ENCODE peak calls at places on chromosomes 6 and 20, in six cellular contexts. One of them, this sample, is unnamed.

GRCh38 chr6:150761771-150762170 is 103.7 kb upstream of the MTHFD1L start:
- DNase-seq in nucleus accumbens: no peak
- DNase-seq in non-pigmented ciliary epithelial cell: no peak
- DNase-seq in ovary: no peak
- DNase-seq in transverse colon: no peak
- DNase-seq in iPS-NIHi11: no peak
- DNase-seq in this sample: no peak

GRCh38 chr6:26087284-26088115 is at the start of gene HFE:
- DNase-seq in transverse colon: peak
- DNase-seq in nucleus accumbens: no peak
- DNase-seq in non-pigmented ciliary epithelial cell: peak
- DNase-seq in ovary: peak
- DNase-seq in iPS-NIHi11: peak
- DNase-seq in this sample: peak

GRCh38 chr20:57395111-57395959 is 4.1 kb downstream of the RBM38 start:
- DNase-seq in non-pigmented ciliary epithelial cell: peak
- DNase-seq in transverse colon: peak
- DNase-seq in nucleus accumbens: peak
- DNase-seq in iPS-NIHi11: peak
- DNase-seq in ovary: peak
- DNase-seq in this sample: peak

GRCh38 chr20:59827138-59828056 is 106.0 kb downstream of the SYCP2 start:
- DNase-seq in non-pigmented ciliary epithelial cell: no peak
- DNase-seq in nucleus accumbens: no peak
- DNase-seq in transverse colon: no peak
- DNase-seq in ovary: no peak
- DNase-seq in iPS-NIHi11: no peak
- DNase-seq in this sample: no peak

GRCh38 chr6:1611572-1612385 is 2.1 kb downstream of the FOXC1 start:
- DNase-seq in iPS-NIHi11: no peak
- DNase-seq in ovary: no peak
- DNase-seq in nucleus accumbens: no peak
- DNase-seq in transverse colon: no peak
- DNase-seq in non-pigmented ciliary epithelial cell: no peak
- DNase-seq in this sample: no peak

GRCh38 chr20:62177307-62177706 is 5.5 kb upstream of the MTG2 start:
- DNase-seq in iPS-NIHi11: no peak
- DNase-seq in transverse colon: no peak
- DNase-seq in non-pigmented ciliary epithelial cell: no peak
- DNase-seq in nucleus accumbens: no peak
- DNase-seq in ovary: no peak
- DNase-seq in this sample: peak

GRCh38 chr20:45798935-45799642 is 7.3 kb downstream of the DNTTIP1 start:
- DNase-seq in transverse colon: peak
- DNase-seq in iPS-NIHi11: peak
- DNase-seq in ovary: peak
- DNase-seq in nucleus accumbens: no peak
- DNase-seq in non-pigmented ciliary epithelial cell: no peak
- DNase-seq in this sample: peak

GRCh38 chr6:158042245-158042798 is 60.7 kb downstream of the SYNJ2 start:
- DNase-seq in non-pigmented ciliary epithelial cell: peak
- DNase-seq in nucleus accumbens: no peak
- DNase-seq in ovary: no peak
- DNase-seq in transverse colon: no peak
- DNase-seq in iPS-NIHi11: no peak
- DNase-seq in this sample: no peak